ENCODE peak calls at places on chromosomes 12 and 14, in four cellular contexts. P is adrenal gland, L is prostate gland, S is ureter. V is an unnamed sample.

GRCh38 chr12:24966951-24967564 is 18.2 kb upstream of the BCAT1 start:
- DNase-seq in P (no peak), L (no peak), S (no peak), V (no peak)

GRCh38 chr12:76030378-76031080 is 1.0 kb downstream of the PHLDA1 start:
- DNase-seq in P (peak), L (peak), S (peak), V (peak)

GRCh38 chr14:65847065-65847847 is 434.7 kb downstream of the FUT8 start:
- DNase-seq in P (peak), L (no peak), S (no peak), V (no peak)

GRCh38 chr12:6778212-6778570 is 5.9 kb downstream of the LAG3 start:
- DNase-seq in P (peak), L (no peak), S (no peak), V (no peak)

GRCh38 chr14:57189070-57189469 is 79.6 kb downstream of the EXOC5 start:
- DNase-seq in P (no peak), L (no peak), S (no peak), V (no peak)

GRCh38 chr14:93003945-93004698 is 81.2 kb downstream of the CHGA start:
- DNase-seq in P (no peak), L (no peak), S (no peak), V (no peak)

GRCh38 chr12:120368789-120369475 is at the start of gene MSI1:
- DNase-seq in P (no peak), L (no peak), S (no peak), V (no peak)

GRCh38 chr14:92794547-92794941 is 439 bp downstream of the GOLGA5 start:
- DNase-seq in P (no peak), L (no peak), S (no peak), V (no peak)

GRCh38 chr12:60014441-60014840 is 418.6 kb downstream of the SLC16A7 start:
- DNase-seq in P (no peak), L (no peak), S (no peak), V (no peak)

GRCh38 chr12:124394462-124395128 is 99.7 kb downstream of the RFLNA start:
- DNase-seq in P (no peak), L (no peak), S (no peak), V (no peak)

GRCh38 chr12:6233121-6233971 is 33.1 kb downstream of the CD9 start:
- DNase-seq in P (peak), L (no peak), S (no peak), V (no peak)

GRCh38 chr12:64083285-64084210 is 138.5 kb downstream of the KICS2 start:
- DNase-seq in P (peak), L (peak), S (peak), V (no peak)

GRCh38 chr12:116783503-116784237 is 45.6 kb downstream of the RNFT2 start:
- DNase-seq in P (no peak), L (no peak), S (no peak), V (no peak)

V was measured in esophagus muscularis mucosa.